ENCODE peak calls at places on chromosome 4, in nine cellular contexts. J, I, S, F, K, V, N, A and X are unnamed samples.

GRCh38 chr4:144967161-144967560 is 130.8 kb downstream of the ANAPC10 start:
- DNase-seq in J (no peak), I (no peak), S (no peak), F (no peak), K (no peak), V (no peak), N (no peak), A (no peak), X (no peak)

GRCh38 chr4:185276036-185276435 is 66.6 kb downstream of the SNX25 start:
- DNase-seq in J (no peak), I (no peak), S (no peak), F (no peak), K (no peak), V (no peak), N (no peak), A (no peak), X (no peak)

GRCh38 chr4:151537726-151538125 is 128.8 kb downstream of the FHIP1A start:
- DNase-seq in J (no peak), I (no peak), S (no peak), F (no peak), K (no peak), V (no peak), N (no peak), A (no peak), X (no peak)

GRCh38 chr4:73831569-73831968 is 4.9 kb upstream of the CXCL6 start:
- DNase-seq in J (no peak), I (no peak), S (no peak), F (no peak), K (no peak), V (no peak), N (no peak), A (no peak), X (no peak)

GRCh38 chr4:141410839-141411238 is 190.1 kb downstream of the ZNF330 start:
- DNase-seq in J (no peak), I (no peak), S (no peak), F (no peak), K (no peak), V (no peak), N (no peak), A (no peak), X (no peak)

GRCh38 chr4:26325191-26325590 is 4.4 kb downstream of the RBPJ start:
- DNase-seq in J (peak; percentile 5), I (no peak), S (no peak), F (peak; percentile 46), K (no peak), V (peak; percentile 49), N (no peak), A (no peak), X (no peak)

GRCh38 chr4:82811838-82812672 is 13.5 kb upstream of the SCD5 start:
- DNase-seq in J (no peak), I (no peak), S (no peak), F (no peak), K (no peak), V (no peak), N (no peak), A (no peak), X (no peak)

GRCh38 chr4:8522160-8523120 is 57.8 kb upstream of the GPR78 start:
- DNase-seq in J (no peak), I (no peak), S (no peak), F (no peak), K (no peak), V (no peak), N (no peak), A (no peak), X (no peak)

GRCh38 chr4:96912731-96913130 is 1072.8 kb downstream of the PDHA2 start:
- DNase-seq in J (no peak), I (no peak), S (no peak), F (no peak), K (no peak), V (no peak), N (no peak), A (no peak), X (no peak)

GRCh38 chr4:95293014-95293413 is 255.8 kb downstream of the UNC5C start:
- DNase-seq in J (no peak), I (no peak), S (peak; percentile 25), F (no peak), K (no peak), V (peak; percentile 60), N (no peak), A (no peak), X (no peak)

GRCh38 chr4:165095291-165095690 is 17.4 kb downstream of the TMEM192 start:
- DNase-seq in J (no peak), I (no peak), S (no peak), F (no peak), K (no peak), V (no peak), N (peak; percentile 75), A (no peak), X (no peak)

GRCh38 chr4:99540287-99540939 is 23.4 kb downstream of the TRMT10A start:
- DNase-seq in J (no peak), I (no peak), S (no peak), F (no peak), K (no peak), V (no peak), N (no peak), A (no peak), X (no peak)

GRCh38 chr4:26214994-26215393 is 105.8 kb upstream of the RBPJ start:
- DNase-seq in J (no peak), I (no peak), S (no peak), F (no peak), K (no peak), V (no peak), N (no peak), A (no peak), X (no peak)

GRCh38 chr4:73181231-73181630 is 77.4 kb downstream of the ANKRD17 start:
- DNase-seq in J (no peak), I (no peak), S (no peak), F (peak; percentile 9), K (no peak), V (no peak), N (no peak), A (no peak), X (no peak)

GRCh38 chr4:6894528-6895498 is 14.8 kb upstream of the TBC1D14 start:
- DNase-seq in J (no peak), I (no peak), S (no peak), F (no peak), K (no peak), V (no peak), N (no peak), A (no peak), X (no peak)

GRCh38 chr4:7753931-7754465 is 185.7 kb downstream of the AFAP1 start:
- DNase-seq in J (no peak), I (no peak), S (no peak), F (no peak), K (no peak), V (no peak), N (no peak), A (no peak), X (no peak)

GRCh38 chr4:182339246-182339645 is 96.0 kb downstream of the TENM3 start:
- DNase-seq in J (no peak), I (no peak), S (no peak), F (no peak), K (no peak), V (no peak), N (no peak), A (no peak), X (no peak)

GRCh38 chr4:104015680-104016079 is 295.9 kb upstream of the TACR3 start:
- DNase-seq in J (peak; percentile 49), I (no peak), S (no peak), F (peak; percentile 3), K (no peak), V (peak; percentile 9), N (no peak), A (no peak), X (no peak)

GRCh38 chr4:176193898-176194297 is 1.5 kb downstream of the SPATA4 start:
- DNase-seq in J (no peak), I (no peak), S (no peak), F (no peak), K (no peak), V (no peak), N (no peak), A (peak; percentile 35), X (no peak)

GRCh38 chr4:152363086-152363485 is 172.8 kb downstream of the FBXW7 start:
- DNase-seq in J (no peak), I (no peak), S (no peak), F (no peak), K (no peak), V (no peak), N (no peak), A (no peak), X (no peak)

GRCh38 chr4:71270901-71271300 is 67.9 kb upstream of the SLC4A4 start:
- DNase-seq in J (peak; percentile 33), I (no peak), S (peak; percentile 21), F (no peak), K (no peak), V (peak; percentile 28), N (no peak), A (no peak), X (no peak)

GRCh38 chr4:82360298-82361177 is 13.3 kb downstream of the HNRNPD start:
- DNase-seq in J (no peak), I (no peak), S (no peak), F (no peak), K (no peak), V (no peak), N (no peak), A (no peak), X (no peak)